ENCODE peak calls at places on chromosomes 12 and 14, in nine cellular contexts. K is NCI-H774, S is cerebellar cortex, L is HT-29, Y is amniotic stem cell, A is EL, H is cardiac muscle cell, X is lower lobe of right lung, Q is body of pancreas. G is an unnamed sample.

GRCh38 chr12:51855586-51856428 is 7.3 kb upstream of the FIGNL2 start:
- DNase-seq in K (no peak), S (peak), L (no peak), Y (no peak), A (peak), H (peak), X (no peak), Q (peak), G (no peak)

GRCh38 chr14:94887591-94887990 is 117.7 kb upstream of the GSC start:
- DNase-seq in K (no peak), S (no peak), L (no peak), Y (no peak), A (no peak), H (no peak), X (no peak), Q (no peak), G (no peak)

GRCh38 chr14:93997933-93998870 is 1.1 kb downstream of the CCDC197 start:
- DNase-seq in K (no peak), S (no peak), L (no peak), Y (no peak), A (no peak), H (no peak), X (no peak), Q (no peak), G (no peak)

GRCh38 chr12:1491983-1492697 is 102.2 kb downstream of the FBXL14 start:
- DNase-seq in K (no peak), S (peak), L (no peak), Y (no peak), A (no peak), H (no peak), X (no peak), Q (no peak), G (no peak)

GRCh38 chr12:79933580-79934264 is 1.2 kb downstream of the PPP1R12A start:
- DNase-seq in K (no peak), S (peak), L (peak), Y (no peak), A (peak), H (peak), X (no peak), Q (no peak), G (no peak)

GRCh38 chr12:11927311-11927935 is 143.3 kb upstream of the BCL2L14 start:
- DNase-seq in K (no peak), S (no peak), L (no peak), Y (no peak), A (no peak), H (peak), X (no peak), Q (no peak), G (no peak)

GRCh38 chr12:57621497-57622292 is 10.5 kb downstream of the ARHGEF25 start:
- DNase-seq in K (peak), S (peak), L (peak), Y (peak), A (peak), H (peak), X (peak), Q (peak), G (no peak)

GRCh38 chr14:70567791-70568190 is 32.7 kb downstream of the MED6 start:
- DNase-seq in K (no peak), S (peak), L (peak), Y (no peak), A (peak), H (peak), X (no peak), Q (no peak), G (peak)

GRCh38 chr12:54216580-54217308 is 28.0 kb upstream of the SMUG1 start:
- DNase-seq in K (peak), S (peak), L (peak), Y (peak), A (peak), H (peak), X (peak), Q (peak), G (peak)

GRCh38 chr14:67359319-67359774 is 257 bp downstream of the ATP6V1D start:
- DNase-seq in K (no peak), S (no peak), L (no peak), Y (peak), A (peak), H (peak), X (peak), Q (peak), G (peak)

GRCh38 chr14:91595736-91596135 is 85.6 kb upstream of the PPP4R3A start:
- DNase-seq in K (no peak), S (no peak), L (no peak), Y (no peak), A (no peak), H (no peak), X (no peak), Q (no peak), G (no peak)

GRCh38 chr12:112025808-112026375 is 12.7 kb downstream of the ERP29 start:
- DNase-seq in K (no peak), S (no peak), L (no peak), Y (no peak), A (peak), H (no peak), X (no peak), Q (no peak), G (peak)

GRCh38 chr12:86772688-86773087 is 516.5 kb upstream of the MGAT4C start:
- DNase-seq in K (no peak), S (no peak), L (no peak), Y (no peak), A (peak), H (no peak), X (no peak), Q (no peak), G (no peak)

GRCh38 chr12:47112679-47113078 is 32.9 kb upstream of the AMIGO2 start:
- DNase-seq in K (no peak), S (no peak), L (no peak), Y (no peak), A (no peak), H (no peak), X (no peak), Q (no peak), G (no peak)

GRCh38 chr12:92552412-92553108 is 150.2 kb upstream of the PLEKHG7 start:
- DNase-seq in K (no peak), S (no peak), L (no peak), Y (no peak), A (peak), H (peak), X (no peak), Q (peak), G (peak)

GRCh38 chr14:86221000-86221399 is 691.1 kb downstream of the FLRT2 start:
- DNase-seq in K (no peak), S (no peak), L (no peak), Y (no peak), A (peak), H (no peak), X (no peak), Q (no peak), G (no peak)

GRCh38 chr14:75715926-75716780 is 55.1 kb downstream of the TTLL5 start:
- DNase-seq in K (no peak), S (no peak), L (no peak), Y (peak), A (peak), H (no peak), X (no peak), Q (no peak), G (peak)

GRCh38 chr12:73769337-73769736 is 768.3 kb upstream of the ATXN7L3B start:
- DNase-seq in K (no peak), S (no peak), L (no peak), Y (no peak), A (no peak), H (no peak), X (no peak), Q (no peak), G (no peak)

GRCh38 chr12:98440165-98440581 is 75.2 kb upstream of the TMPO start:
- DNase-seq in K (no peak), S (no peak), L (no peak), Y (peak), A (peak), H (peak), X (peak), Q (peak), G (peak)

GRCh38 chr14:73295198-73295796 is 58.0 kb downstream of the PAPLN start:
- DNase-seq in K (peak), S (peak), L (peak), Y (no peak), A (peak), H (peak), X (no peak), Q (no peak), G (peak)

GRCh38 chr12:90085491-90086274 is 377.0 kb upstream of the ATP2B1 start:
- DNase-seq in K (no peak), S (no peak), L (no peak), Y (no peak), A (peak), H (peak), X (no peak), Q (no peak), G (peak)

GRCh38 chr14:31038521-31039166 is 12.5 kb upstream of the STRN3 start:
- DNase-seq in K (no peak), S (no peak), L (no peak), Y (no peak), A (no peak), H (peak), X (no peak), Q (no peak), G (no peak)

GRCh38 chr12:47841506-47841905 is 21.8 kb upstream of the HDAC7 start:
- DNase-seq in K (no peak), S (no peak), L (no peak), Y (no peak), A (no peak), H (peak), X (no peak), Q (no peak), G (no peak)

GRCh38 chr14:37124617-37125016 is 47.8 kb downstream of the SLC25A21 start:
- DNase-seq in K (no peak), S (no peak), L (peak), Y (no peak), A (peak), H (no peak), X (no peak), Q (no peak), G (peak)

GRCh38 chr14:106844608-106845285 is 1318.4 kb downstream of the TMEM121 start:
- DNase-seq in K (peak), S (no peak), L (peak), Y (no peak), A (no peak), H (no peak), X (peak), Q (peak), G (peak)

GRCh38 chr14:44846232-44846824 is 115.4 kb downstream of the KLHL28 start:
- DNase-seq in K (peak), S (peak), L (peak), Y (no peak), A (peak), H (peak), X (no peak), Q (no peak), G (peak)

GRCh38 chr12:47361389-47362031 is 281.8 kb upstream of the AMIGO2 start:
- DNase-seq in K (no peak), S (peak), L (peak), Y (no peak), A (peak), H (no peak), X (no peak), Q (no peak), G (peak)

G was measured in RPMI7951.